ENCODE peak calls at places on chromosomes 12 and 14, in seven cellular contexts. Q is B cell, M is foreskin keratinocyte, N is A549, J is pancreas, C is Panc1, G is upper lobe of left lung. B is an unnamed sample.

GRCh38 chr12:107359382-107359781 is 266.0 kb upstream of the CRY1 start:
- ATAC-seq in Q (no peak), M (peak), N (peak), J (no peak), C (no peak), G (no peak), B (no peak)

GRCh38 chr12:49582840-49583239 is 14.9 kb upstream of the MCRS1 start:
- ATAC-seq in Q (no peak), M (no peak), N (no peak), J (no peak), C (no peak), G (no peak), B (peak)

GRCh38 chr14:74975059-74975810 is 19.8 kb upstream of the PGF start:
- ATAC-seq in Q (no peak), M (no peak), N (no peak), J (no peak), C (no peak), G (peak), B (peak)

GRCh38 chr12:117026921-117027250 is 72.3 kb downstream of the TESC start:
- ATAC-seq in Q (no peak), M (no peak), N (no peak), J (no peak), C (no peak), G (no peak), B (no peak)

GRCh38 chr12:26906704-26907103 is 31.1 kb downstream of the INTS13 start:
- ATAC-seq in Q (no peak), M (no peak), N (no peak), J (peak), C (no peak), G (no peak), B (no peak)

GRCh38 chr14:61860294-61860918 is 98.2 kb downstream of the SNAPC1 start:
- ATAC-seq in Q (peak), M (peak), N (peak), J (peak), C (no peak), G (peak), B (no peak)

GRCh38 chr12:48695859-48696258 is 13.8 kb upstream of the KANSL2 start:
- ATAC-seq in Q (no peak), M (no peak), N (no peak), J (no peak), C (no peak), G (no peak), B (no peak)

GRCh38 chr14:104393898-104394605 is 185.5 kb upstream of the C14orf180 start:
- ATAC-seq in Q (peak), M (no peak), N (no peak), J (no peak), C (no peak), G (peak), B (peak)

GRCh38 chr14:101927859-101928258 is 36.5 kb upstream of the DYNC1H1 start:
- ATAC-seq in Q (no peak), M (no peak), N (no peak), J (peak), C (no peak), G (peak), B (peak)

GRCh38 chr12:124720687-124721500 is 142.8 kb downstream of the SCARB1 start:
- ATAC-seq in Q (no peak), M (peak), N (no peak), J (peak), C (no peak), G (peak), B (peak)

GRCh38 chr12:22396735-22397134 is 62.2 kb upstream of the ST8SIA1 start:
- ATAC-seq in Q (no peak), M (no peak), N (no peak), J (no peak), C (no peak), G (no peak), B (no peak)

GRCh38 chr12:11565752-11566151 is 83.7 kb upstream of the ETV6 start:
- ATAC-seq in Q (no peak), M (no peak), N (no peak), J (no peak), C (no peak), G (no peak), B (no peak)

GRCh38 chr12:105855691-105856405 is 282.9 kb downstream of the NUAK1 start:
- ATAC-seq in Q (no peak), M (no peak), N (no peak), J (no peak), C (no peak), G (no peak), B (no peak)

GRCh38 chr12:83958997-83959396 is 953.6 kb downstream of the SLC6A15 start:
- ATAC-seq in Q (no peak), M (no peak), N (no peak), J (no peak), C (no peak), G (no peak), B (no peak)

GRCh38 chr12:83960767-83961166 is 951.8 kb downstream of the SLC6A15 start:
- ATAC-seq in Q (no peak), M (no peak), N (no peak), J (no peak), C (no peak), G (no peak), B (no peak)

GRCh38 chr12:83954071-83954789 is 958.4 kb downstream of the SLC6A15 start:
- ATAC-seq in Q (no peak), M (no peak), N (no peak), J (no peak), C (no peak), G (no peak), B (no peak)

DNA sequence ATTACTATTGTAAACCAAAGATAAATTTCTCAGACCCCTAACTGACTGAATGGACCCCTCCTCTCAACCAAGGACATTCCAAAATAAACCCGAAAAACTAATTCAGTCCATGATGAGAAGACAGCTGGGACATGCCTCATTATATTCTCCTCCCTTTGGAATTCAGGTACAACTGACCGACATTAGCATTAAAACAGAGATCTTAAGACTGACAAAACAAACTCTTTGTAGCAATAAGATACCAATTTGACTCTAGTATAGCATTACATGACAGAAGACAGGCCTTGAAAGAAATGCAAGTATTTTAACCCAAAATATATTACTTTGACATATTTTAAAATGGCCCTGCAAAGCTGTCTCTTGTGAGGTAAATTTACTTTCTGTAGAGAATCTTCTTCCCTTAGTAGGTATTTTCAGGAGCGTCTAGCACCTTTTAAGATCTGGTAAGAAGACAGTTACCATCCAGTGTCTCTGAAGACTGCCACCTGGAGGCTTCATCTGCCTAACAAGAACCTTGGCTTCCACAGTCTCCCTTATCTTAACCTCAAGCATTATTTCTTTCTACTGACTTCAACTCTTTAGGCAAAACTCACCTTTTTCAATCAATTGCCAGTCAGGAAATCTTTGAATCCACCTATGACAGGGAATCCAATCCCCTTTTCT is 957.5 kb downstream of the SLC6A15 start:
- ATAC-seq in Q (no peak), M (no peak), N (no peak), J (no peak), C (no peak), G (no peak), B (no peak)
- TF ChIP-seq CTCF in Q (no peak), M (peak), N (peak), J (no peak), C (no peak), G (no peak), B (no peak)

DNA sequence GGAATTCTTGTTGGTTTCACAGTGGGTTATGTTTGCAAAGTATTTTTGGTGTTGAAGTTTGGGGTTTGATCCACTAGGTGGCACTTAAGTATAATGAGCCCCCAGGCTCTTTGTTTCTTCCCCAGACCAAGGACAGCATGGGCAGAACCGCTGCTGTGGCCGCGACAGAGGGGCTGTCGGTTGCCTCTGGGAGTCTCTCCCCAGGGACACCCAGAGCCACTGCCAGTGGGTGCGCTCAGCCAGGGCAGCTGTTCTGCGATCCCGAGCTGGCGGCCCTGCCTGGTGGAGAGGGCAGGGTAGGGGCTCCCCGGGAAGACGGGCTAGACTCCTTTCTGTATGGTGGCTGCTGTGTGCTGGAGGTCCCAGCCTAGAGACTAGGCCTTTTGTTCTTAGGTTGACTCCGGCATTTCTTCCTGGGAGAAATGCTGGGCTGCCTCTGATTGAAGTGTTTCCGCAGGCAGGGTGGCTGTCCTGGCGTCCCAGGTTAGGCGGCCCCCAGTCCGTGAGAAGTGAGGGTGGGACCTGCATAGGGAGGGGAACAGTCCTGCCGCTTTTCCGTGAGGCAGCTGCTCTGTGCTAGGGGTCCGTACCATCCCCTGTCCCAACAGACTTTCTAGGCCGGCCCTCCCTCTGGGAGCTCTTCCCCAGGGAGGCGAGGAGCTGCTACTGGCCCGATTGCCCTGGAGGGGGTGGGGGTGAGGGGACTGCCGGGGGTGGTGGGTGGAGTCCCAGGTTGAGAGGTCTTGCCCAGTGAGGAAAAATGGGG is 253.1 kb upstream of the PELI2 start:
- ATAC-seq in Q (no peak), M (no peak), N (no peak), J (no peak), C (no peak), G (peak), B (no peak)
- TF ChIP-seq CTCF in Q (peak), M (peak), N (no peak), J (no peak), C (peak), G (peak), B (no peak)

GRCh38 chr14:33085799-33086198 is 147.1 kb downstream of the NPAS3 start:
- ATAC-seq in Q (no peak), M (no peak), N (no peak), J (no peak), C (no peak), G (no peak), B (no peak)
- TF ChIP-seq CTCF in Q (no peak), M (no peak), N (no peak), J (no peak), C (no peak), G (no peak), B (no peak)

GRCh38 chr14:83991666-83992065 is 1538.3 kb upstream of the FLRT2 start:
- ATAC-seq in Q (no peak), M (no peak), N (no peak), J (no peak), C (no peak), G (no peak), B (no peak)

GRCh38 chr14:83993545-83993944 is 1536.4 kb upstream of the FLRT2 start:
- ATAC-seq in Q (no peak), M (no peak), N (no peak), J (no peak), C (no peak), G (no peak), B (no peak)

GRCh38 chr14:83994020-83994419 is 1535.9 kb upstream of the FLRT2 start:
- ATAC-seq in Q (no peak), M (peak), N (no peak), J (no peak), C (no peak), G (no peak), B (no peak)

GRCh38 chr14:83992857-83993256 is 1537.1 kb upstream of the FLRT2 start:
- ATAC-seq in Q (no peak), M (no peak), N (no peak), J (no peak), C (no peak), G (no peak), B (no peak)

GRCh38 chr14:83988274-83988673 is 1541.7 kb upstream of the FLRT2 start:
- ATAC-seq in Q (no peak), M (no peak), N (no peak), J (no peak), C (no peak), G (no peak), B (no peak)
- TF ChIP-seq CTCF in Q (no peak), M (no peak), N (no peak), J (no peak), C (no peak), G (no peak), B (no peak)

DNA sequence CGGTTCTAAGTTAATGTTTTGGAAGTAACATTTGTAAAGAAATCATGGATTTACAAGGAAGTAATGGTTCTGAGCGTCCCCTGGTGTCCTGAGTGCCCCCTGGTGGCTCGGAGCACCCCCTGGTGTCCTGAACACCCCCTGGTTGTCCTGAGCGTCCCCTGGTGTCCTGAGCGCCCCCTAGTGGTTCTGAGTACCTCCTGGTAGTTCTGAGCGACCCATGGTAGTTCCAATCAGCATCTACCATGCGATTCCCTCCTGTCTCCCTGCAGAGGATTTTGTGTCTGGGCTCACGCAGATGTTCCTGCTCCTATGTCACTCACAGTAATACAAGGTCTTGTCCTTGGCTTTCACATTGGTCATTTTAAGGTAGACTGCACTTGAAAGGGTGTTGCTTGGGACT is 1352.9 kb downstream of the TMEM121 start:
- ATAC-seq in Q (peak), M (peak), N (peak), J (peak), C (peak), G (peak), B (no peak)
- TF ChIP-seq CTCF in Q (peak), M (peak), N (peak), J (peak), C (peak), G (peak), B (no peak)

GRCh38 chr12:62933871-62934798 is 815 bp downstream of the PPM1H start:
- ATAC-seq in Q (no peak), M (peak), N (peak), J (peak), C (peak), G (peak), B (peak)
- TF ChIP-seq CTCF in Q (no peak), M (no peak), N (peak), J (no peak), C (no peak), G (no peak), B (no peak)

DNA sequence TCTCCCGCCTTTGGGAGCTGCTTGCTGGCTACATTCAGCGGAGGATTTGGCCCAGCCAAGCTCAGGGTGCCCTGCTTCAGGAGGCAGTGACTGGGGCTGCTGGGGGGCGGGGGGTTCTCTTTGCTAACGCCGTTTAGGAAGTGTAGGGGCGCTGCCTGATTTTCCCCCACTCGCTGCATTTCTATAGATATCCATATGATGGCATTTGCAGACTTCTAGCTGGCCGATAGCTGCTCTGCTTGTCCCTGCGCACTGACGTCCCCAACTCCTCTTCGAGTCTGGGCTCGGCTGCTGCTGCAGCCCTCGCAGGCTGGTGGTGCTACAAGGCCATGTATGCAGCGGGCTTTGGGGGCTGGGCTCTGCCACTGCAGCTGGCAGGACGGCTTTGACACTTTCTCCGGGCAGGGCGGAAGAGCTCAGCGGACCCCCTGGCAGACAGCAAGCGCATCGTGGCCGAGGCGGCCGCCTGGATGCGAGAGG is 3.1 kb downstream of the LRFN5 start:
- ATAC-seq in Q (peak), M (no peak), N (peak), J (no peak), C (peak), G (no peak), B (peak)
- TF ChIP-seq CTCF in Q (no peak), M (no peak), N (no peak), J (no peak), C (peak), G (no peak), B (no peak)

GRCh38 chr12:131327521-131328488 is 374.1 kb downstream of the ADGRD1 start:
- ATAC-seq in Q (no peak), M (no peak), N (peak), J (no peak), C (no peak), G (no peak), B (no peak)
- TF ChIP-seq CTCF in Q (no peak), M (no peak), N (no peak), J (no peak), C (no peak), G (no peak), B (no peak)